ENCODE peak calls at places on chromosomes 7 and 10, in seven cellular contexts. Z is CD4-positive, CD25-positive, alpha-beta regulatory T cell; K is hepatocyte; D is NB4; Q is GM23338; J is GM12865; F is keratinocyte. C is an unnamed sample.

GRCh38 chr10:17454181-17454800 is at the start of gene ST8SIA6:
- DNase-seq in Z (peak; percentile 66), K (peak; percentile 73), D (no peak), Q (peak; percentile 78), J (peak; percentile 33), F (no peak), C (peak; percentile 40)

GRCh38 chr7:150685219-150686029 is at the start of gene GIMAP2:
- DNase-seq in Z (peak; percentile 51), K (peak; percentile 16), D (peak; percentile 80), Q (no peak), J (peak; percentile 87), F (no peak), C (peak; percentile 67)

GRCh38 chr7:150829426-150829825 is 22.9 kb upstream of the AOC1 start:
- DNase-seq in Z (no peak), K (no peak), D (peak; percentile 84), Q (no peak), J (peak; percentile 17), F (no peak), C (no peak)

GRCh38 chr10:16891375-16892313 is 74.4 kb upstream of the RSU1 start:
- DNase-seq in Z (peak; percentile 14), K (peak; percentile 52), D (peak; percentile 65), Q (peak; percentile 86), J (peak; percentile 13), F (peak; percentile 65), C (peak; percentile 44)

GRCh38 chr10:2897619-2898508 is 169.5 kb upstream of the PFKP start:
- DNase-seq in Z (no peak), K (no peak), D (peak; percentile 54), Q (no peak), J (no peak), F (no peak), C (no peak)

GRCh38 chr7:26376208-26376917 is 84.7 kb downstream of the SNX10 start:
- DNase-seq in Z (peak; percentile 17), K (peak; percentile 63), D (peak; percentile 74), Q (peak; percentile 91), J (peak; percentile 37), F (no peak), C (peak; percentile 21)

GRCh38 chr10:34323197-34323596 is 491.9 kb downstream of the PARD3 start:
- DNase-seq in Z (no peak), K (no peak), D (no peak), Q (no peak), J (no peak), F (no peak), C (no peak)

GRCh38 chr7:48964074-48964473 is 39.7 kb downstream of the CDC14C start:
- DNase-seq in Z (no peak), K (no peak), D (peak; percentile 20), Q (no peak), J (no peak), F (no peak), C (no peak)

GRCh38 chr7:29196971-29197370 is 2.4 kb downstream of the CHN2 start:
- DNase-seq in Z (no peak), K (no peak), D (no peak), Q (no peak), J (no peak), F (no peak), C (no peak)

GRCh38 chr10:125002423-125003145 is 60.7 kb downstream of the ZRANB1 start:
- DNase-seq in Z (no peak), K (no peak), D (no peak), Q (no peak), J (no peak), F (no peak), C (no peak)

GRCh38 chr7:142785841-142786250 is 15.1 kb downstream of the PRSS2 start:
- DNase-seq in Z (peak; percentile 87), K (no peak), D (no peak), Q (no peak), J (no peak), F (no peak), C (peak; percentile 84)

GRCh38 chr7:70569335-70569819 is 562.6 kb upstream of the GALNT17 start:
- DNase-seq in Z (no peak), K (no peak), D (no peak), Q (no peak), J (peak; percentile 6), F (no peak), C (no peak)

GRCh38 chr7:964401-965231 is 10.1 kb upstream of the ADAP1 start:
- DNase-seq in Z (no peak), K (no peak), D (no peak), Q (peak; percentile 80), J (no peak), F (no peak), C (no peak)

GRCh38 chr7:28685291-28685659 is 272.9 kb downstream of the TRIL start:
- DNase-seq in Z (no peak), K (no peak), D (peak; percentile 14), Q (no peak), J (no peak), F (no peak), C (no peak)

GRCh38 chr7:93232673-93233018 is 480 bp downstream of the VPS50 start:
- DNase-seq in Z (no peak), K (no peak), D (peak; percentile 41), Q (peak; percentile 22), J (peak; percentile 25), F (no peak), C (no peak)

GRCh38 chr10:44416976-44417375 is 32.1 kb upstream of the CXCL12 start:
- DNase-seq in Z (no peak), K (no peak), D (no peak), Q (no peak), J (no peak), F (no peak), C (no peak)

GRCh38 chr7:13411151-13411550 is 578.3 kb downstream of the ETV1 start:
- DNase-seq in Z (no peak), K (no peak), D (no peak), Q (no peak), J (no peak), F (no peak), C (no peak)

GRCh38 chr7:2072042-2072441 is 160.7 kb downstream of the MAD1L1 start:
- DNase-seq in Z (no peak), K (no peak), D (no peak), Q (no peak), J (peak; percentile 71), F (no peak), C (peak; percentile 21)
- H3K4me3 ChIP-seq in Z (no peak overlapping the region), K (no peak overlapping the region), D (no peak overlapping the region), Q (no peak overlapping the region), J (no peak overlapping the region), F (no peak overlapping the region), C (no peak overlapping the region)

GRCh38 chr7:22083711-22084289 is 138.1 kb upstream of the CDCA7L start:
- DNase-seq in Z (no peak), K (peak; percentile 12), D (no peak), Q (peak; percentile 14), J (no peak), F (no peak), C (no peak)
- H3K4me3 ChIP-seq in Z (peak overlapping the region; percentile 57), K (peak overlapping the region; percentile 96), D (peak overlapping the region; percentile 29), Q (peak overlapping the region; percentile 76), J (peak overlapping the region; percentile 75), F (peak overlapping the region; percentile 76), C (peak overlapping the region; percentile 68)

DNA sequence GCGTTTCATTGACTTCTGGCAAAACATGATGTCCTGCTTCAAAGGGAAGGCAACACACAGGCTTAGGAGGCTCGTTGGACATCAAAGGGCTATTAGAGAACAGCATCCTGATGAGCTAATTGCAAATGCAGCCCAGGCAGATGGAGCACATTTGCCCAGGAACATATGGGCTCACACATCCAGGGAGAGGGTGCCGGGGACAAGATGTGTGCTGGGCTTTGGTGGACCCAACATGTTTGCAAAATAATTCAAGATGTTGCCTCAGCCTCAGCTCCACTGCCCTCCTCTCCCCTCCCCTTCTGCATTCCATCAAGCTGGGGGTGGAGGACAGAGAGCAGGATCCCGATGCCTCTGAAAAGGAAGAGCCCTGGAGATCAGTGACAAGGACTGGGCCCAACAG is 217.1 kb upstream of the ZMIZ1 start:
- DNase-seq in Z (no peak), K (peak; percentile 33), D (no peak), Q (no peak), J (no peak), F (no peak), C (no peak)
- H3K4me3 ChIP-seq in Z (no peak overlapping the region), K (no peak overlapping the region), D (no peak overlapping the region), Q (no peak overlapping the region), J (no peak overlapping the region), F (no peak overlapping the region), C (no peak overlapping the region)

GRCh38 chr7:84291756-84292155 is 97.2 kb upstream of the SEMA3A start:
- DNase-seq in Z (no peak), K (no peak), D (no peak), Q (no peak), J (no peak), F (no peak), C (no peak)

GRCh38 chr7:84297606-84298005 is 103.0 kb upstream of the SEMA3A start:
- DNase-seq in Z (no peak), K (no peak), D (no peak), Q (no peak), J (no peak), F (no peak), C (no peak)

GRCh38 chr7:84294907-84295455 is 100.4 kb upstream of the SEMA3A start:
- DNase-seq in Z (no peak), K (no peak), D (no peak), Q (no peak), J (no peak), F (no peak), C (no peak)

DNA sequence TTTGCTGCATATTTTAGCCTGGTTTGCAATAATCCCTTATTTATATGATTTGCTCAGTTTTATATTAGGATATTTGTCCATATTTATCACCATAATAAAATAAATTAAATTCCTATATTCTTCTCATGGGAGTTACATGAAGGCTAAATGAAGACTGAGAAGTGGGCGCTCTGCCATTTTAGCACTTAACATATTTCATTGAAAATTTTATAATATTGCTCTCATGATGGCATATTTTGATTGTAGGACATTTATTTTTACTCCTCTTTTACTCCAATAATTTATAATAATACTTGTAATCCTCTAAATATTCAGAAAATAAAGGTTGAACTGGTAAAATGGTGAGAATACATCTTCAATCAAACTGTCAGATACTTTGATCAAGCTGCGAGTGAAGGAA is 99.8 kb upstream of the SEMA3A start:
- DNase-seq in Z (no peak), K (no peak), D (no peak), Q (no peak), J (no peak), F (no peak), C (no peak)
- H3K4me3 ChIP-seq in Z (no peak overlapping the region), K (no peak overlapping the region), D (no peak overlapping the region), Q (no peak overlapping the region), J (no peak overlapping the region), F (no peak overlapping the region), C (no peak overlapping the region)

C was measured in CD8-positive, alpha-beta memory T cell.